ENCODE peak calls at places on chromosomes 4 and X, in four cellular contexts. E, U, Y and L are unnamed samples.

GRCh38 chrX:68654693-68655092 is 7.2 kb downstream of the STARD8 start:
- DNase-seq in E (no peak), U (no peak), Y (no peak), L (no peak)

GRCh38 chr4:162245051-162245450 is 81.3 kb upstream of the FSTL5 start:
- DNase-seq in E (no peak), U (no peak), Y (no peak), L (no peak)

GRCh38 chrX:53481816-53482485 is 47.8 kb upstream of the HSD17B10 start:
- DNase-seq in E (peak; percentile 66), U (no peak), Y (no peak), L (no peak)

GRCh38 chr4:117654064-117654463 is 380.2 kb upstream of the NDST3 start:
- DNase-seq in E (no peak), U (no peak), Y (no peak), L (no peak)

GRCh38 chr4:5206391-5206790 is 155.1 kb downstream of the STK32B start:
- DNase-seq in E (no peak), U (no peak), Y (no peak), L (peak; percentile 92)

GRCh38 chr4:52873191-52873590 is 11.1 kb downstream of the RASL11B start:
- DNase-seq in E (no peak), U (no peak), Y (no peak), L (no peak)

GRCh38 chrX:68669872-68670271 is 22.4 kb downstream of the STARD8 start:
- DNase-seq in E (no peak), U (no peak), Y (no peak), L (no peak)

GRCh38 chr4:132642196-132642817 is 506.8 kb upstream of the PCDH10 start:
- DNase-seq in E (peak; percentile 12), U (no peak), Y (no peak), L (no peak)

GRCh38 chr4:94802091-94802490 is 44.3 kb downstream of the BMPR1B start:
- DNase-seq in E (no peak), U (no peak), Y (no peak), L (no peak)

GRCh38 chrX:53939127-53939526 is 105.1 kb downstream of the PHF8 start:
- DNase-seq in E (no peak), U (no peak), Y (no peak), L (no peak)

DNA sequence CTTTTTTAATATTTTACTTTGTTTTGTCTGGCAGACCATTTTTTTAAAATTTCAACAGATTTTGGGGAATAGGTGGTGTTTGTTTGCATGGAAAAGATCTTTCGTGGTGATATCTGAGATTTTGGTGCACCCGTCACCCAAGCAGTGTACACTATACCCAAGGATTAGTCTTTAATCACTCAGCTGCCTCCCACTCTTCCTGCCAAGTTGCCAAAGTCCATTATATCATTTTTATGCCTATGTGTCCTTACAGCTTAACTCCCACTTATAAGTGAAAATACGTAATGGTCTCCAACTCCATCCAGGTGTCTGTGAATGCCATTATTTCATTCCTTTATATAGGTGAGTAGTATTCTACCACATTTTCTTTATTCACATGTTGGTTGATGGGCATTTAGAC is 281.7 kb upstream of the GK2 start:
- DNase-seq in E (no peak), U (no peak), Y (no peak), L (no peak)
- TF ChIP-seq POLR2A in E (no peak), U (no peak), Y (no peak), L (no peak)

DNA sequence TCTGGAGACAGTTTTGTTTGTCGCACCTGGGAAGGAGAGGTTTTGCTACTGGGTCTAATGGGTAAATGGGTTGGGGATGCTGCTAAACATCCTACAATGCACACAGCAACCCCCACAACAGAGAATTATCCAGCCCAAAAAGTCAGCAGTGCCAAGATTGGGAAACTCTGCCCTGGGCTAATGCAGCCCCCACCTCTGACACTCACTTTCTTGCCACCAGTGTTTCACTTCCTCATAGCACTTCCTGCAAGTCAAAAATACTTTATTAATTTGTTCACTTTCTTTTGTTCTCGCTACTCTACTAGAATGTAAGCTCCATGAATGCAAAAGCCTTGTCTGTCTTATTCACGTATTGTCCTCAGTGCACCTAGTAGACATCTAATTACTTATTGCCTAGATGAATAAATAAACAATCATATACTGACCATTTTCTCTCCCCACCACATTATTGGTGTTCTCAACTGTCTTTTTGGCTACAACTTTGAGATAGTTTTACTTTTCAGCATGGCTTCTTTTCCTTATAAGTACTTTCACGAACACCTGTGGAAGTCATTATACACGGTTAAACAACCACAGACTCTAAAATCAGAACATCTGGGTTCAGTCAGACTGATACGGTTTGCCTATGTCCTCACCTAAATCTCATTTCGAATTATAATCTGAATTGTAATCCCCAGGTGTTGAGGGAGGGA is 82.0 kb upstream of the PITX2 start:
- DNase-seq in E (no peak), U (no peak), Y (no peak), L (no peak)
- H3K27me3 ChIP-seq in E (no peaks in the 10 kb centered on the region), U (no peaks in the 10 kb centered on the region), Y (no peaks in the 10 kb centered on the region), L (no peaks in the 10 kb centered on the region)

DNA sequence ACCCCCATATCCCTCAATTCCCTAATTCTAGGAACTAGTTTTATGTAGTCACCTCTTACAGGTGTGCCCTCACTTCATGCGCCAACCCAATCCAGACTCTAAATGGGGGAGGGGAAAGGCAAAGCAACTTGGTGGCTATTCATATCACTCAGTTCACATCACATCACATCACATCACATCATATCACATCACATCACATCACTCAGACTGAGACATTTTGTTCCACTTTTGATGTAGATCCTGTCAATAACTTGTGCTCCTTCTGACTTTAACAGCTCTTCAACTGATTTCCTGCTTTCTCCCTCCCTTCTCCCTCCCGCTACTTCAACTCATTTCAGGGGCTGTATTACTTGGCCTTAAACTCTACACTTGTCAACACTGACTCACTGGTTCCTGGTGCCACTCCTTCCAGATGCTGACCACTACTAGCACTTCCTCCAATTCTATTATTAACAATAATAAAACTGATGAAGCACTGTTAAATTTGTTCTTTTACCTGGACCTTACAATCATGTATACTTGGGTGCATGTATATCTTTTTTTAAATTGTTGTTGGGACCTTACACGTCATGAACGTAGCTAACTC is 29.1 kb upstream of the PLS3 start:
- DNase-seq in E (no peak), U (no peak), Y (no peak), L (no peak)
- H3K27ac ChIP-seq in E (no peak overlapping the region), U (no peak overlapping the region), Y (no peak overlapping the region), L (no peak overlapping the region)

GRCh38 chrX:40100141-40100536 is 2.4 kb upstream of the BCOR start:
- DNase-seq in E (no peak), U (no peak), Y (no peak), L (no peak)

GRCh38 chrX:40097492-40098263 is at the start of gene BCOR:
- DNase-seq in E (peak; percentile 79), U (peak; percentile 73), Y (no peak), L (no peak)

GRCh38 chrX:40097101-40097491 is 662 bp downstream of the BCOR start:
- DNase-seq in E (no peak), U (no peak), Y (no peak), L (no peak)

GRCh38 chrX:40099046-40099968 is 1.5 kb upstream of the BCOR start:
- DNase-seq in E (peak; percentile 55), U (no peak), Y (no peak), L (no peak)

DNA sequence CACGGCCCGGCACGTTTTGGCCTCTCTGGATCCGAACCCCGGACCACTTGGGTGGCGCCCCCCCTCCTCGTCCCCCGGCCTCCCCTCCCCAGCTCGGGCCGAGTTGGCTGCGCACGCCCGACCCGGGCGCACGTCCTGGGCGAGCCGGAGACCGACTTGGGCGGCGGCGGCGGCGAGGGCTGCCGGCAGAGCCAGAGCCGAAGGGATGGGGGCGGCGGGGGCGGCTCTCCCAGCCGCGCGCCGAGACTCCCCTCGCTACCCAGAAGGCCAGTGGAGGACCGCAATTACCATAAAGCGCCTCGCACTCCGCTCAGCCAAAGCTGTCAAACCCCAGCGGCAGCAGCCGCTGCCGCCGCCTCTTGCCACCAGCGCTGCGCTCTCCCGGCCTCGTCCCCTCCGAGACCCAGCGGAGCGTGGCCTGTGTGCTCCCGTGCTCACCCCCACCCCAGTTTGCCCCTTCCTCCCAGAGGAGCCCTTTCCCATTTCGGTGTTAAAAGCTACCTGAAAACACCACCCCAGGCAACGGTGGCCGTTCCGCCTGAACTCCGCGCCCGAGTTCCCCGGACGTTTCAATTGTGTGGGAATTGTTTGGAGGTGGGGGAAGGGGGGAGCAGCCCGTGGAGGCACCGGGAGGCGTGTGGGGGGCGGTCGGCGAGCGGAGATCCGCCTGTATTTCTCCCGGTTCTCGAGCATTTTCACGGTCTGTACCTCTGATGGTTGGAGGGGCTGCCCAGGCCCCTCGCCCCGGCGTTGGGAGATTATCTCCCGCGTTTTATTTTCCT is 697 bp upstream of the BCOR start:
- DNase-seq in E (peak; percentile 58), U (no peak), Y (no peak), L (no peak)
- TF ChIP-seq POLR2A in E (peak; percentile 63), U (no peak), Y (no peak), L (no peak)

GRCh38 chr4:7224878-7225533 is 32.7 kb downstream of the SORCS2 start:
- DNase-seq in E (no peak), U (no peak), Y (no peak), L (no peak)
- H3K27me3 ChIP-seq in E (no peaks in the 10 kb centered on the region), U (no peaks in the 10 kb centered on the region), Y (peaks cover 2% of the 10 kb centered on the region), L (no peaks in the 10 kb centered on the region)